ENCODE peak calls at places on chromosomes 1 and 21, in ten cellular contexts. K is IMR-90, S is heart right ventricle, J is AG04450, T is AG10803, G is A549, Q is thoracic aorta, Z is mucosa of descending colon, L is heart left ventricle, E is left ventricle myocardium inferior. F is an unnamed sample.

GRCh38 chr1:247906504-247907047 is 11.2 kb downstream of the OR2W3 start:
- DNase-seq in K (peak; percentile 32), S (no peak), J (no peak), T (no peak), G (no peak), Q (no peak), Z (no peak), L (no peak), E (no peak), F (peak; percentile 79)

GRCh38 chr1:221701570-221702186 is 40.2 kb downstream of the DUSP10 start:
- DNase-seq in K (no peak), S (no peak), J (no peak), T (no peak), G (no peak), Q (no peak), Z (no peak), L (no peak), E (no peak), F (no peak)

GRCh38 chr1:162235261-162235780 is 141.3 kb downstream of the SPATA46 start:
- DNase-seq in K (peak; percentile 2), S (no peak), J (no peak), T (peak; percentile 82), G (no peak), Q (no peak), Z (no peak), L (no peak), E (no peak), F (peak; percentile 50)

GRCh38 chr1:109891930-109892329 is 18.7 kb upstream of the CSF1 start:
- DNase-seq in K (no peak), S (no peak), J (no peak), T (no peak), G (no peak), Q (no peak), Z (no peak), L (peak; percentile 48), E (no peak), F (no peak)

GRCh38 chr21:32412998-32413504 is 545 bp downstream of the EVA1C start:
- DNase-seq in K (no peak), S (peak; percentile 40), J (no peak), T (no peak), G (no peak), Q (no peak), Z (peak; percentile 83), L (peak; percentile 58), E (peak; percentile 49), F (peak; percentile 58)

GRCh38 chr1:213905315-213905714 is 82.5 kb upstream of the PROX1 start:
- DNase-seq in K (no peak), S (peak; percentile 27), J (no peak), T (no peak), G (no peak), Q (no peak), Z (no peak), L (peak; percentile 75), E (peak; percentile 51), F (no peak)

GRCh38 chr1:107195476-107195875 is 54.6 kb downstream of the NTNG1 start:
- DNase-seq in K (no peak), S (no peak), J (no peak), T (no peak), G (no peak), Q (no peak), Z (no peak), L (no peak), E (no peak), F (no peak)

GRCh38 chr1:64062941-64063581 is 140.4 kb upstream of the UBE2U start:
- DNase-seq in K (peak; percentile 31), S (no peak), J (no peak), T (peak; percentile 54), G (no peak), Q (no peak), Z (no peak), L (no peak), E (no peak), F (no peak)

GRCh38 chr1:9101510-9102146 is 27.3 kb downstream of the GPR157 start:
- DNase-seq in K (peak; percentile 68), S (peak; percentile 41), J (peak; percentile 38), T (peak; percentile 57), G (peak; percentile 58), Q (no peak), Z (peak; percentile 39), L (no peak), E (no peak), F (peak; percentile 65)

GRCh38 chr1:23103001-23103879 is 65.4 kb downstream of the LUZP1 start:
- DNase-seq in K (peak; percentile 63), S (no peak), J (no peak), T (no peak), G (no peak), Q (no peak), Z (peak; percentile 65), L (no peak), E (no peak), F (no peak)

GRCh38 chr1:84688461-84689061 is 1.7 kb downstream of the SSX2IP start:
- DNase-seq in K (no peak), S (no peak), J (no peak), T (no peak), G (no peak), Q (no peak), Z (no peak), L (no peak), E (no peak), F (peak; percentile 26)

GRCh38 chr1:101221945-101222429 is 14.8 kb upstream of the S1PR1 start:
- DNase-seq in K (no peak), S (no peak), J (no peak), T (no peak), G (no peak), Q (no peak), Z (no peak), L (no peak), E (no peak), F (no peak)

GRCh38 chr1:22952694-22953391 is 19.8 kb downstream of the LACTBL1 start:
- DNase-seq in K (no peak), S (no peak), J (no peak), T (no peak), G (no peak), Q (no peak), Z (no peak), L (no peak), E (no peak), F (no peak)

GRCh38 chr1:6445062-6445763 is 20.6 kb downstream of the ESPN start:
- DNase-seq in K (peak; percentile 15), S (no peak), J (no peak), T (peak; percentile 29), G (no peak), Q (no peak), Z (peak; percentile 75), L (no peak), E (no peak), F (peak; percentile 52)

GRCh38 chr1:13950637-13951036 is 250.6 kb downstream of the PRDM2 start:
- DNase-seq in K (no peak), S (no peak), J (no peak), T (no peak), G (no peak), Q (no peak), Z (no peak), L (no peak), E (no peak), F (peak; percentile 21)
- TF ChIP-seq CTCF in K (no peak), S (no peak), J (no peak), T (peak; percentile 19), G (no peak), Q (no peak), Z (no peak), L (no peak), E (peak; percentile 18), F (peak; percentile 16)

GRCh38 chr1:92601044-92601443 is 114.3 kb upstream of the GFI1 start:
- DNase-seq in K (no peak), S (no peak), J (no peak), T (peak; percentile 4), G (no peak), Q (no peak), Z (no peak), L (no peak), E (no peak), F (no peak)

GRCh38 chr1:92599184-92599583 is 112.5 kb upstream of the GFI1 start:
- DNase-seq in K (peak; percentile 51), S (no peak), J (peak; percentile 4), T (peak; percentile 48), G (peak; percentile 2), Q (no peak), Z (no peak), L (no peak), E (no peak), F (peak; percentile 43)
- TF ChIP-seq CTCF in K (peak; percentile 52), S (no peak), J (peak; percentile 57), T (peak; percentile 53), G (peak; percentile 46), Q (no peak), Z (no peak), L (peak; percentile 19), E (peak; percentile 42), F (peak; percentile 48)

DNA sequence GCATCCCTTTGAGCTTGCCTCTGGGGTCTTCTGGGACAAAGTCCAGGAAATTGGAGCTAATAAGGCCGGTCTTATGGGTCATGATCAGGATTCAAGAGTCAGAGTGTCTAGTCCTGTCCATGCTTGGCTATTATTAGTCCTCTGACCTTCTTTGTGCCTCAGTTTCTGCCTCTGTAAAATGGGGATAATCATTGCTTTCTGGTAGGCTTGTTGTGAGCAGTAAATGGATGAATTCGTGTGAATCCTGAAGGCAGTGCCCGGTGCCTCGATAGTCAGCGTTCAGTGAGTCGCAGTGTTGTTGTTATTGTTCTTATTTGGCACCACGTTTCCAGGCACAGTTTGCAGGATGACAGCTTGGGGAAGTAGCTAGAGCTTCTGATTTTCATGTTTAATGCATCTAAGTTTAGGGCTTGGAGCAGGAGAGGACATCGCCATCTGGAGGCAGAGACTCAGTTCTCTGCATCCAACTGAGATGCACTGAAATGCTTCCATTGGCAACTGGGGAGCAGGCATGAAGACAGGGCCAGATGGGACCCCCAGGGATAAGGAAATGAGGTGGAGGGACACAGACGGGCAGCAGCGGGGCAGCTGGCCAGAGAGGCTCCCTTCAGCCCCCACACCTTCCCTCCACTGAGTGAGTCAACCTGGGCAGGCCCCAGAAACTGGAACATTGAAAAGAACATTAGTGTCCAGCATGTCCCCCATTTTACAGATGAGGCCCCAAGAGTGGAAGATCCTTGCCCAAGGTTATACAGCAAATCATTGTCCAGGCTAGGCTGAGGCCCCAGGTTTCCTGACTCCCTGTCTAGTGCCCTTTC is 160.3 kb downstream of the PTPRU start:
- DNase-seq in K (peak; percentile 8), S (no peak), J (no peak), T (peak; percentile 18), G (no peak), Q (no peak), Z (no peak), L (no peak), E (no peak), F (no peak)
- TF ChIP-seq CTCF in K (peak; percentile 17), S (no peak), J (peak; percentile 45), T (peak; percentile 49), G (no peak), Q (no peak), Z (no peak), L (no peak), E (no peak), F (no peak)

DNA sequence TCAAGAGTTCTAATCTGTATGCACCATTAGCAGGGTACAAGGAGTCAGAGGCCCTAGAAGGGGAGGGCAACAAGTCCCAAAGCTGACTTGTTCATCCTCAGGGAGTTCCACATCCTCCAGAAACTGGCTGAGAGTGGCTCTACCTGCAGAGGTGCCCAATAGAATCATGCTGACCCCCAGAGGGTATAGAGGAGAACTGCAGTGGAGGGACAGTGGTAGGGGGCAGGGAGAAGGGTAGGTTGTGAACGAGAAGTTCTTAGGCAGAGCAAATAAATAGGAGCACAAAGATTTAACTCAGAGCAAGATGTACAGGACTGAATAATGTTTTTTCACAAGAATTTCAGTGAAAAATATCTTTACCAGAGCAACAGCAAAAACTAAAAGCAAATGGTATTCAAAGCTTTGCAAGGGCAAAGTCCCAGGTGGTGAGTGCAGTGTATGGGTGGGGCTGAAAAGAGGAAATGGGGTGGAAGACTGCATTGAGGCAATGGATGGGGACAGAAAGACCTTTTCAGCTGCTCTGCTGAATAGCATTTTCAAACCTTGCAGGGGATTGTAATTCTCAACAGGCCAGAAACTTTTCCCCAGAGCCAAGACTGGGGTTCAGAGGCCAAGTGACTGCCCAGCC is 3.1 kb downstream of the FCRL2 start:
- DNase-seq in K (no peak), S (no peak), J (no peak), T (no peak), G (no peak), Q (no peak), Z (no peak), L (no peak), E (no peak), F (peak; percentile 34)
- TF ChIP-seq CTCF in K (no peak), S (no peak), J (no peak), T (no peak), G (no peak), Q (no peak), Z (peak; percentile 29), L (no peak), E (no peak), F (no peak)

F was measured in MCF 10A.